ENCODE peak calls at places on chromosome 2, in nine cellular contexts. N is K562, C is transverse colon, A is suprapubic skin, P is vagina, T is A549, R is HCT116, V is body of pancreas, F is heart left ventricle. X is an unnamed sample.

GRCh38 chr2:2657121-2657962 is 326.3 kb upstream of the MYT1L start:
- DNase-seq in N (no peak), C (no peak), A (no peak), P (no peak), T (no peak), R (no peak), V (no peak), F (no peak), X (no peak)

GRCh38 chr2:63249146-63249545 is 198.5 kb downstream of the OTX1 start:
- DNase-seq in N (no peak), C (no peak), A (no peak), P (no peak), T (no peak), R (no peak), V (no peak), F (no peak), X (no peak)

GRCh38 chr2:9037176-9037575 is 33.7 kb upstream of the MBOAT2 start:
- DNase-seq in N (no peak), C (no peak), A (no peak), P (no peak), T (no peak), R (no peak), V (no peak), F (no peak), X (no peak)

GRCh38 chr2:176158855-176159677 is 2.0 kb downstream of the HOXD3 start:
- DNase-seq in N (no peak), C (peak), A (no peak), P (no peak), T (no peak), R (no peak), V (no peak), F (no peak), X (no peak)

GRCh38 chr2:127567351-127567854 is 31.9 kb downstream of the MYO7B start:
- DNase-seq in N (no peak), C (no peak), A (peak), P (peak), T (no peak), R (no peak), V (no peak), F (no peak), X (no peak)

GRCh38 chr2:68952887-68953521 is at the start of gene GKN2:
- DNase-seq in N (no peak), C (no peak), A (no peak), P (no peak), T (no peak), R (no peak), V (no peak), F (no peak), X (no peak)

GRCh38 chr2:203682688-203683130 is 23.7 kb upstream of the CD28 start:
- DNase-seq in N (no peak), C (no peak), A (no peak), P (no peak), T (no peak), R (no peak), V (no peak), F (peak), X (no peak)

GRCh38 chr2:36487947-36488346 is 110.0 kb downstream of the FEZ2 start:
- DNase-seq in N (no peak), C (no peak), A (no peak), P (no peak), T (no peak), R (no peak), V (no peak), F (no peak), X (no peak)

GRCh38 chr2:71882236-71882946 is 265.3 kb downstream of the CYP26B1 start:
- DNase-seq in N (no peak), C (no peak), A (peak), P (no peak), T (no peak), R (no peak), V (no peak), F (no peak), X (no peak)

GRCh38 chr2:150997702-150998480 is 263.8 kb downstream of the RBM43 start:
- DNase-seq in N (no peak), C (no peak), A (no peak), P (no peak), T (no peak), R (no peak), V (no peak), F (no peak), X (no peak)

GRCh38 chr2:33425660-33426059 is 50.8 kb upstream of the RASGRP3 start:
- DNase-seq in N (no peak), C (no peak), A (no peak), P (no peak), T (no peak), R (no peak), V (no peak), F (no peak), X (no peak)

GRCh38 chr2:191428141-191428540 is 182.9 kb downstream of the MYO1B start:
- DNase-seq in N (no peak), C (no peak), A (no peak), P (no peak), T (no peak), R (no peak), V (no peak), F (no peak), X (no peak)

GRCh38 chr2:230687498-230687897 is 25.1 kb upstream of the CAB39 start:
- DNase-seq in N (no peak), C (peak), A (no peak), P (no peak), T (peak), R (peak), V (no peak), F (no peak), X (no peak)

GRCh38 chr2:220076734-220077133 is 449.3 kb downstream of the SLC4A3 start:
- DNase-seq in N (no peak), C (no peak), A (no peak), P (no peak), T (no peak), R (no peak), V (no peak), F (peak), X (peak)

GRCh38 chr2:171431677-171432167 is 2.1 kb downstream of the METTL8 start:
- DNase-seq in N (no peak), C (no peak), A (no peak), P (no peak), T (no peak), R (no peak), V (no peak), F (no peak), X (no peak)

GRCh38 chr2:171433763-171434670 is at the start of the genes DCAF17 and METTL8:
- DNase-seq in N (peak), C (peak), A (peak), P (no peak), T (peak), R (peak), V (peak), F (peak), X (peak)

GRCh38 chr2:171434671-171434980 is 600 bp downstream of the DCAF17 start:
- DNase-seq in N (peak), C (peak), A (no peak), P (no peak), T (peak), R (no peak), V (no peak), F (no peak), X (no peak)

GRCh38 chr2:171432206-171432968 is 1.4 kb downstream of the METTL8 start:
- DNase-seq in N (no peak), C (no peak), A (no peak), P (no peak), T (no peak), R (no peak), V (no peak), F (no peak), X (no peak)

DNA sequence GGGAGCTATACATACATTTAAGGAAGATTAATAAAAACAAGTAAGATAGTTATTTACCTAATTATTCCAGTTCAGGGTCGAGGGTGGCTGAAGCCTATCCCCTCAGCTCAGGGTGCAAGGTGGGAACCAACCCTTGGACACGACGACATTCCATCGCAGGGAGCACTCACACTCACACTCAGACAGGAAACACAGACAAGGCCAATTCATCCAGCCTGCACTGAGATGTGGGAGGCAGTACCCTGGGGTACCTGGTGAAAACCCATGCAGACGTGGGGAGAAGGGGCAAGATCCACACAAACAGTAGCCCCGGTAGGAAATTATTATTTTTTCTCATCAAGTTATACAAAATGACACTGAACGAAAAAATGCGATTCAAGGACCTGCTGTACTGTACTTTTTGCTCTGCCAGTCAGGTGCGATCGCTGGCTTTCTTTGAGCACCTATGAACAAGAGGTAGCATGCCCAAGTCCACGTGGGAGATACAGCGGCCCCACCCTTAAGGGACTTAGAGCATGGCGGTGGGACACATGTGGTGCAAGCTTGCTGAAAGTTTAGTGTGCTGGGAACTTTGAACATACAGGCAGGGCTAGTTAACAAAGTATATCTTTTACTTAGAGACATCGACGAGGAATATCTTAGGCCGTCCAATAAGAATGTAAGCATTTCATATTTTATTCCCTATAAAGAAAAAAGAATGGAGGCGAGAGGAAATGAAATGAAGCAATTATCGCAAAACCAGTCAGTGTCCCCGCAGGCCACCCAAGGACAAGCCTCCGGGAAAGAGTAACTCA is 624 bp downstream of the METTL8 start:
- DNase-seq in N (peak), C (peak), A (no peak), P (no peak), T (peak), R (peak), V (peak), F (peak), X (peak)
- TF ChIP-seq POLR2A in N (no peak), C (no peak), A (no peak), P (no peak), T (no peak), R (no peak), V (no peak), F (no peak), X (no peak)

GRCh38 chr2:23452853-23453420 is 68.0 kb downstream of the KLHL29 start:
- DNase-seq in N (no peak), C (no peak), A (no peak), P (no peak), T (no peak), R (no peak), V (no peak), F (no peak), X (no peak)
- H3K27ac ChIP-seq in N (no peak), C (peak), A (no peak), P (no peak), T (no peak), R (no peak), V (no peak), F (no peak), X (no peak)

DNA sequence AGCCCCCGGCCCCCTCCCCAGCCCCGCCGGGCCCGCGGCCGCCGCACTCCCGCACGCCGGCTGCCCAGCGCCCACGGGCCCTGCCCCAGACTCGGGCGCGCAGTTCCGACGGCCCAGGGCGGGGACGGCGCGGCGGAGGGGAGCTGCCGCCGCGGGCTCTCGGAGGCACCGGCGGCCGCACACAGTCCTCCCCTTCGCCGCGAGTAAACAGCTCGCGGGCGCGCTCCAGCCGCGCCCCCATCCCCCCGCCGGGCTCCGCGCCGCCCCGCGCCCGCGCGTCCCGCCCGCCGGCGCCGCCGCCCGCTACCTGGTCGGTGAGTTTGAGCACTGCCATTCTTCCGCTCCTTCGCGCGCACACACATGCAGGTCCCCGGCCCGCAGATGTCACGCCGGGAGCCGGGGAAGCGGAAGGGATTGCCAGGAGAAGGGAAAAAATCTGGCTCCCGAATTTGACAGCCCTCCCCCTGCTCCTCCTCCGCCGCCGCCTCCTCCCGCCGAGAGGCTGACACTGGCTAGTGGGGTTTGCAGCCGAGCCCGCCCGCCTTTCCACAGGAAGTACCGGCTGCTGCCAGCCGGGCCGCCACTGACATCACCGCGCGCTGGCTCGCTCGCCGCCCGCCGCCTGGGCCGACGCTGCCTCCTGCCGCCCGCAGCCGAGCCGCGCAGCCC is at the start of gene ANKRD44:
- DNase-seq in N (peak), C (peak), A (peak), P (no peak), T (peak), R (peak), V (peak), F (peak), X (peak)
- TF ChIP-seq POLR2A in N (no peak), C (peak), A (no peak), P (no peak), T (peak), R (no peak), V (peak), F (no peak), X (peak)

DNA sequence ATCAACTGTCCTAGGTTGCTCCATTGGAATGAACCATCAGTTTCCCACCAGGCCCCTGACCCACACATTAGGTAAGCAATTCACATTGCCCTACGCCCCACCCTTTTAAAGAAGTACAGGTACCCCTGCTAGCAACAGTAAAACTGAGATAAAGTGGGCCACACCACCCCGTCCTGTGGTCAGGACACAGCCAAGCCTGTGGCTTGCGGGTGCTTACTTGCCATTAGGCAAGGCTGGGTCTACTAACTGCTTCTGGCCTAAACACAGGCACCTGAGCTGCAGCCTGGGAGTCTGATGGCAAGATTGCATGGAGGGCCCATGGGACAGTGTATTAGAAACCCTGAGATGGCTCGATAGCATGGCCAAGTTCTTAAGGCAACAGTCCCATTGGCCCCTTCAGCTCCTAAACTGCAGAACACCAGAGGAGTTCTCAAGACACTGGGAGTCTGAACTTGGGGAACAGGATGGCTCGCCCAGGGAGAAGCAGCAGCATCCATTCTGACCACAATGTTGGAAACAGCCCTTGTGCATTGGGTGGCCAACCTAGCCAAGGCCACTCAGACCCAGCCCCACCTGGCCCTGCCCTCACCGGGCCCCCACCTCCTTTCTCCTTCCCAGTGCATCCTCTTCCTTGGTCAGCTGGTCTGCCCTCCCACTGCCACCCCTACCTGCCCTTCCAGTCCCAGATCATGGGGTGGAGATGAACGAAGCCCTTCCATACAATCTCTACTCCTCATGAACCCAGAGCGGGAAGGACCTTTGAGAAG is 177.1 kb downstream of the TNS1 start:
- DNase-seq in N (no peak), C (no peak), A (no peak), P (no peak), T (no peak), R (no peak), V (no peak), F (no peak), X (no peak)
- H3K27ac ChIP-seq in N (no peak), C (peak), A (peak), P (no peak), T (no peak), R (no peak), V (no peak), F (peak), X (peak)